ENCODE peak calls at places on chromosomes 4 and X, in six cellular contexts. N, R, E, J, D and A are unnamed samples.
A peak's percentile ranks its signal among the peaks of the same experiment; 100 is the strongest.

GRCh38 chrX:96756491-96756890 is 71.8 kb downstream of the DIAPH2 start:
- DNase-seq in N (no peak), R (no peak), E (no peak), J (no peak), D (no peak), A (no peak)

GRCh38 chr4:89269267-89269666 is 38.3 kb downstream of the GPRIN3 start:
- DNase-seq in N (no peak), R (no peak), E (no peak), J (no peak), D (no peak), A (no peak)

GRCh38 chrX:110081740-110082139 is 78.8 kb downstream of the TMEM164 start:
- DNase-seq in N (no peak), R (no peak), E (no peak), J (peak; percentile 56), D (no peak), A (no peak)

GRCh38 chrX:11446331-11446730 is 153.1 kb downstream of the AMELX start:
- DNase-seq in N (no peak), R (peak; percentile 76), E (no peak), J (no peak), D (no peak), A (no peak)

GRCh38 chr4:70559216-70559830 is 32.7 kb upstream of the AMBN start:
- DNase-seq in N (peak; percentile 18), R (peak; percentile 60), E (peak; percentile 54), J (no peak), D (no peak), A (peak; percentile 18)

GRCh38 chrX:41759817-41760216 is 35.8 kb downstream of the GPR82 start:
- DNase-seq in N (no peak), R (peak; percentile 40), E (peak; percentile 61), J (no peak), D (no peak), A (peak; percentile 9)

GRCh38 chr4:163895369-163896005 is 401.0 kb downstream of the TMA16 start:
- DNase-seq in N (no peak), R (no peak), E (no peak), J (no peak), D (no peak), A (no peak)

GRCh38 chrX:39679497-39680157 is 418.1 kb downstream of the BCOR start:
- DNase-seq in N (no peak), R (no peak), E (no peak), J (no peak), D (no peak), A (no peak)

GRCh38 chrX:131778269-131779218 is 234.7 kb downstream of the OR13H1 start:
- DNase-seq in N (peak; percentile 77), R (no peak), E (no peak), J (peak; percentile 73), D (no peak), A (no peak)

GRCh38 chrX:46165411-46165810 is 379.8 kb downstream of the ZNF674 start:
- DNase-seq in N (no peak), R (peak; percentile 73), E (no peak), J (no peak), D (no peak), A (no peak)

GRCh38 chr4:80014531-80014930 is 58.5 kb downstream of the ANTXR2 start:
- DNase-seq in N (no peak), R (no peak), E (no peak), J (no peak), D (no peak), A (no peak)

GRCh38 chr4:23818097-23818648 is 71.7 kb downstream of the PPARGC1A start:
- DNase-seq in N (no peak), R (no peak), E (peak; percentile 3), J (no peak), D (no peak), A (no peak)

GRCh38 chrX:17944833-17945497 is 83.9 kb upstream of the RAI2 start:
- DNase-seq in N (no peak), R (peak; percentile 1), E (peak; percentile 14), J (no peak), D (no peak), A (no peak)

GRCh38 chrX:49221868-49222267 is 11.3 kb downstream of the CACNA1F start:
- DNase-seq in N (no peak), R (no peak), E (no peak), J (no peak), D (no peak), A (no peak)

GRCh38 chr4:88017516-88018302 is 10.3 kb downstream of the PKD2 start:
- DNase-seq in N (peak; percentile 78), R (peak; percentile 98), E (no peak), J (no peak), D (peak; percentile 42), A (no peak)

GRCh38 chrX:21295246-21295820 is 78.9 kb upstream of the CNKSR2 start:
- DNase-seq in N (no peak), R (no peak), E (no peak), J (no peak), D (no peak), A (no peak)

GRCh38 chr4:88356771-88357170 is 21.9 kb upstream of the HERC6 start:
- DNase-seq in N (no peak), R (peak; percentile 25), E (no peak), J (no peak), D (no peak), A (no peak)

GRCh38 chrX:106306391-106306947 is 138.4 kb downstream of the PWWP3B start:
- DNase-seq in N (no peak), R (no peak), E (no peak), J (no peak), D (no peak), A (no peak)

GRCh38 chr4:152729466-152729865 is 49.7 kb upstream of the TMEM154 start:
- DNase-seq in N (no peak), R (peak; percentile 90), E (no peak), J (no peak), D (peak; percentile 71), A (no peak)

GRCh38 chrX:41445171-41445570 is 2.0 kb upstream of the NYX start:
- DNase-seq in N (no peak), R (no peak), E (no peak), J (no peak), D (no peak), A (no peak)

GRCh38 chrX:50648151-50648550 is 165.8 kb downstream of the SHROOM4 start:
- DNase-seq in N (no peak), R (peak; percentile 41), E (no peak), J (no peak), D (no peak), A (no peak)

GRCh38 chr4:176277162-176277904 is 8.3 kb upstream of the ASB5 start:
- DNase-seq in N (peak; percentile 43), R (peak; percentile 91), E (peak; percentile 69), J (peak; percentile 58), D (no peak), A (peak; percentile 25)

GRCh38 chr4:39004818-39005217 is 27.4 kb downstream of the TMEM156 start:
- DNase-seq in N (no peak), R (no peak), E (no peak), J (no peak), D (no peak), A (no peak)

GRCh38 chr4:88846232-88846790 is 148.7 kb upstream of the NAP1L5 start:
- DNase-seq in N (no peak), R (no peak), E (no peak), J (no peak), D (no peak), A (no peak)

GRCh38 chr4:93710847-93711430 is 117.6 kb upstream of the ATOH1 start:
- DNase-seq in N (no peak), R (no peak), E (no peak), J (no peak), D (no peak), A (no peak)

GRCh38 chrX:129791961-129792570 is 12.3 kb downstream of the SASH3 start:
- DNase-seq in N (no peak), R (no peak), E (no peak), J (no peak), D (no peak), A (no peak)

GRCh38 chr4:157918036-157918832 is 254.6 kb downstream of the GASK1B start:
- DNase-seq in N (no peak), R (no peak), E (no peak), J (no peak), D (no peak), A (no peak)

GRCh38 chr4:55545133-55545532 is 1.6 kb downstream of the CLOCK start:
- DNase-seq in N (no peak), R (peak; percentile 34), E (peak; percentile 33), J (no peak), D (no peak), A (no peak)

GRCh38 chrX:80181079-80181478 is 166.5 kb downstream of the TBX22 start:
- DNase-seq in N (no peak), R (no peak), E (peak; percentile 2), J (no peak), D (no peak), A (peak; percentile 13)

GRCh38 chr4:88792268-88792781 is 94.7 kb upstream of the NAP1L5 start:
- DNase-seq in N (no peak), R (peak; percentile 86), E (peak; percentile 66), J (no peak), D (no peak), A (no peak)

GRCh38 chr4:105996845-105997244 is 101.6 kb downstream of the NPNT start:
- DNase-seq in N (no peak), R (no peak), E (no peak), J (no peak), D (no peak), A (no peak)

DNA sequence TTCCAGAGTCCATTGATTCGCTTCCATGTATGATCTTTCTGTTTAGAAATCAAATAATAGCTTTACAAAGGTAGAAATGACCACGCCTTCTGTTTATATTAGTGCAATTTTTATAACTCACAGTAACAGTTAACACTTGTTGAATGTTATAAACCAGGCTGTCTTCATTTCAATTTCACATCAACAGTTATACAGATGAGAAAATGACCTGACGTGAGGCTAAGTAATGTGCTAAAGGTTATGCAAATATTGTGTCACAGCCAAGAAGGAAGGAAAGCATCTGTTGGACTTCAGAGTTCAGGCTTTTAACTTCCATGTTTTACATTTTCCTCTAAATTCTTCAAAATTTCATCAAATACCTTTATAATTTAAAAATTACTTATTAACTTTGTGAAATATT is 13.9 kb downstream of the CASP3 start:
- DNase-seq in N (no peak), R (no peak), E (no peak), J (no peak), D (no peak), A (no peak)
- H3K36me3 ChIP-seq in N (no peaks in the 10 kb centered on the region), R (peaks cover 49% of the 10 kb centered on the region), E (peaks cover 40% of the 10 kb centered on the region), J (peaks cover 82% of the 10 kb centered on the region), D (peaks cover 19% of the 10 kb centered on the region), A (peaks cover 18% of the 10 kb centered on the region)

DNA sequence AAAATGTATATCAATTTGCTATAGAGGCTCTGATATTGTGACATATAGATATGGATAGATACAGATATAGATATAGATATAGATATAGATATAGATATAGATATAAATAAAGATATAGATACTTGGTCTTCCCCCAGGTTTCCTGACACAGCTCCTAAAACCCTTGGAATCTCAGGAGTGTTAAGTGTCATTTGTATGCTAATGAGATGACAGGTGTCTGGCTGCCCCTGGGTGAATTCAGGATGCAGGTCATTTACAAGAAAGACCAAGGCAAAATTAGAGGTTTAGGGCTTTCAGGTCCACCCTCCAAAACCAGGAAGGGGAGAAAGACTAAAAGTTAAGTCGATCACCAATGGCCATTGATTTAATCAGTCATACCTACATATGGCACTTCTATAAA is 1034.8 kb downstream of the PDHA2 start:
- DNase-seq in N (no peak), R (no peak), E (no peak), J (no peak), D (no peak), A (no peak)
- H3K4me1 ChIP-seq in N (no peaks in the 10 kb centered on the region), R (no peaks in the 10 kb centered on the region), E (no peaks in the 10 kb centered on the region), J (no peaks in the 10 kb centered on the region), D (no peaks in the 10 kb centered on the region), A (no peaks in the 10 kb centered on the region)

GRCh38 chr4:165330071-165330470 is 2.6 kb downstream of the MSMO1 start:
- DNase-seq in N (no peak), R (no peak), E (no peak), J (no peak), D (no peak), A (no peak)
- H3K36me3 ChIP-seq in N (no peaks in the 10 kb centered on the region), R (peaks cover 5% of the 10 kb centered on the region), E (peaks cover 39% of the 10 kb centered on the region), J (peaks cover 16% of the 10 kb centered on the region), D (peaks cover 12% of the 10 kb centered on the region), A (no peaks in the 10 kb centered on the region)

GRCh38 chr4:8069102-8069752 is 89.4 kb downstream of the ABLIM2 start:
- DNase-seq in N (no peak), R (no peak), E (no peak), J (no peak), D (no peak), A (no peak)
- H3K4me1 ChIP-seq in N (no peaks in the 10 kb centered on the region), R (no peaks in the 10 kb centered on the region), E (no peaks in the 10 kb centered on the region), J (no peaks in the 10 kb centered on the region), D (no peaks in the 10 kb centered on the region), A (no peaks in the 10 kb centered on the region)